ENCODE peak calls at places on chromosomes 16 and 17, in seven cellular contexts. D is AG04449, N is fibroblast of lung, I is IMR-90, J is right lobe of liver, W is fibroblast of mammary gland, U is BE2C. P is an unnamed sample.

GRCh38 chr16:58094791-58095574 is 34.2 kb downstream of the CFAP20 start:
- DNase-seq in J (no peak), N (no peak), D (no peak), I (no peak), W (no peak), U (no peak), P (no peak)

GRCh38 chr17:31825961-31826691 is 32.9 kb downstream of the COPRS start:
- DNase-seq in W (peak), I (peak), J (peak), D (no peak), U (peak), N (no peak), P (peak)

GRCh38 chr17:12664894-12665262 is 812 bp upstream of the MYOCD start:
- DNase-seq in U (no peak), D (no peak), N (no peak), J (no peak), I (no peak), W (no peak), P (no peak)

GRCh38 chr17:39697961-39698360 is 1.9 kb upstream of the ERBB2 start:
- DNase-seq in U (no peak), I (no peak), N (no peak), J (no peak), W (no peak), D (no peak), P (no peak)

GRCh38 chr16:57226701-57227621 is 18.1 kb upstream of the ARL2BP start:
- DNase-seq in I (no peak), D (no peak), N (no peak), J (no peak), U (peak), W (peak), P (no peak)

GRCh38 chr16:81469710-81470481 is 25.3 kb downstream of the CMIP start:
- DNase-seq in N (no peak), J (no peak), I (no peak), W (no peak), U (no peak), D (no peak), P (no peak)

GRCh38 chr17:81871387-81872120 is 417 bp upstream of the ARHGDIA start:
- DNase-seq in D (no peak), J (peak), N (peak), I (peak), U (peak), W (peak), P (peak)

GRCh38 chr17:28018439-28019070 is 23.9 kb upstream of the NLK start:
- DNase-seq in U (no peak), W (peak), D (no peak), I (peak), N (peak), J (no peak), P (no peak)

GRCh38 chr17:33469911-33470310 is 176.8 kb upstream of the ASIC2 start:
- DNase-seq in J (no peak), U (peak), N (peak), I (peak), D (peak), W (peak), P (peak)

GRCh38 chr16:87366288-87366687 is 17.3 kb downstream of the FBXO31 start:
- DNase-seq in N (no peak), J (no peak), W (no peak), I (no peak), U (no peak), D (no peak), P (no peak)

GRCh38 chr16:84514874-84515835 is 10.7 kb upstream of the MEAK7 start:
- DNase-seq in N (no peak), J (no peak), U (no peak), I (no peak), W (no peak), D (no peak), P (no peak)

GRCh38 chr17:36722121-36722902 is 120.9 kb downstream of the MRM1 start:
- DNase-seq in J (peak), D (no peak), U (peak), N (peak), I (peak), W (peak), P (peak)

GRCh38 chr17:49210158-49211029 is at the start of the genes ABI3 and GNGT2:
- DNase-seq in D (no peak), I (peak), J (peak), N (peak), W (peak), U (no peak), P (peak)

GRCh38 chr16:15775209-15775608 is 81.6 kb downstream of the MYH11 start:
- DNase-seq in J (no peak), D (no peak), I (peak), W (peak), N (no peak), U (peak), P (no peak)

GRCh38 chr16:31530405-31530804 is 2.7 kb downstream of the AHSP start:
- DNase-seq in N (no peak), W (no peak), D (no peak), U (no peak), J (no peak), I (no peak), P (no peak)

GRCh38 chr17:60153606-60154355 is 4.0 kb downstream of the CA4 start:
- DNase-seq in U (peak), I (no peak), J (no peak), D (no peak), W (peak), N (peak), P (no peak)

GRCh38 chr16:82830944-82831343 is 204.2 kb downstream of the CDH13 start:
- DNase-seq in D (no peak), W (no peak), U (no peak), J (no peak), N (no peak), I (no peak), P (no peak)

GRCh38 chr16:70475054-70475871 is 20.9 kb downstream of the FCSK start:
- DNase-seq in N (no peak), D (no peak), W (no peak), I (no peak), J (no peak), U (no peak), P (no peak)

GRCh38 chr17:73348018-73348823 is 36.4 kb upstream of the CDC42EP4 start:
- DNase-seq in J (no peak), W (no peak), N (no peak), I (no peak), U (no peak), D (no peak), P (no peak)

GRCh38 chr17:66764559-66764958 is 70.4 kb upstream of the CACNG5 start:
- DNase-seq in N (no peak), J (no peak), D (no peak), I (no peak), W (no peak), U (peak), P (no peak)

GRCh38 chr17:42566873-42567573 is at the start of gene MLX:
- DNase-seq in I (peak), D (no peak), J (peak), W (peak), U (peak), N (peak), P (peak)
- TF ChIP-seq CTCF in I (no peak), D (no peak), J (no peak), W (no peak), U (no peak), N (no peak), P (no peak)

GRCh38 chr17:5472511-5472910 is 3.7 kb upstream of the DHX33 start:
- DNase-seq in I (no peak), N (no peak), J (no peak), D (no peak), W (no peak), U (no peak), P (no peak)
- H3K4me3 ChIP-seq in I (no peak), N (no peak), J (no peak), D (no peak), W (no peak), U (no peak), P (no peak)

DNA sequence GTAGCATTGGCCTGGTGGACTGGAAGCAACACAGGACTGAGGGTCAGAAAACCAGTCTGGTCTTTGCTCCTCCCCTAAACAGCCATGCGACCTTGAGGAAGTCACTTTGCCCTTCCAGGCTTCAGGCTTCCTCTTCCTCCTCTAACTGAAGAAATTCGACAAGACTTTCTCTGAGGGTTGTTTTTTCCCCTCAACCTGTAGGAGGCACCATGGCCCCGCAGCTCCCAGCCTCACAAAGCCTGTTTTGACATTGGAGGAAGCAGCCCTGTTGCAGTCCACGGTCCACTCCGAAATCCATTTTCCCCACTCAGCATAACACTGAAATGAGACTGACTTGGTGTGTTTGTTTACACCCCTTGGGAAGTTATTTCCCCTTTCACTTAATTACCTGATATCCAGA is 41.2 kb upstream of the PIRT start:
- DNase-seq in N (no peak), J (no peak), I (no peak), U (no peak), D (no peak), W (no peak), P (no peak)
- TF ChIP-seq CTCF in N (peak), J (peak), I (no peak), U (no peak), D (no peak), W (peak), P (no peak)

GRCh38 chr17:50559674-50560184 is 786 bp upstream of the CACNA1G start:
- DNase-seq in I (peak), U (no peak), N (peak), J (no peak), W (peak), D (no peak), P (peak)

GRCh38 chr17:50558955-50559614 is 1.4 kb upstream of the CACNA1G start:
- DNase-seq in U (no peak), D (no peak), W (no peak), N (no peak), J (no peak), I (no peak), P (peak)

GRCh38 chr17:50557265-50558029 is 3.1 kb upstream of the CACNA1G start:
- DNase-seq in N (no peak), J (no peak), W (no peak), I (no peak), U (no peak), D (no peak), P (no peak)

GRCh38 chr17:50558091-50558490 is 2.4 kb upstream of the CACNA1G start:
- DNase-seq in U (no peak), J (no peak), D (no peak), N (no peak), W (no peak), I (no peak), P (no peak)

GRCh38 chr17:50558581-50558954 is 1.9 kb upstream of the CACNA1G start:
- DNase-seq in U (no peak), J (no peak), W (no peak), I (no peak), D (no peak), N (no peak), P (no peak)
- H3K4me3 ChIP-seq in U (no peak), J (no peak), W (no peak), I (no peak), D (no peak), N (no peak), P (no peak)